ENCODE peak calls at places on chromosome 4, in ten cellular contexts. H, B, J, U, C, A, T, R, X and O are unnamed samples.

GRCh38 chr4:7947927-7948326 is 8.3 kb upstream of the AFAP1 start:
- DNase-seq in A (no peak), U (no peak), C (no peak), J (no peak), H (no peak), X (no peak), B (no peak), T (no peak), R (no peak), O (no peak)

GRCh38 chr4:48008021-48008596 is 8.4 kb downstream of the CNGA1 start:
- DNase-seq in X (no peak), C (no peak), U (no peak), R (no peak), H (no peak), J (peak; percentile 3), B (no peak), T (no peak), A (no peak), O (no peak)

GRCh38 chr4:38868055-38868965 is 704 bp downstream of the FAM114A1 start:
- DNase-seq in U (no peak), T (no peak), A (no peak), J (no peak), B (no peak), H (peak; percentile 10), R (no peak), X (no peak), C (no peak), O (no peak)

GRCh38 chr4:146981651-146982050 is 36.0 kb upstream of the TTC29 start:
- DNase-seq in X (no peak), J (no peak), H (peak; percentile 42), C (peak; percentile 48), T (no peak), R (no peak), B (no peak), U (no peak), A (peak; percentile 72), O (no peak)

GRCh38 chr4:6605114-6605513 is 30.1 kb downstream of the MAN2B2 start:
- DNase-seq in U (no peak), R (no peak), H (no peak), A (no peak), C (no peak), B (no peak), X (no peak), T (no peak), J (no peak), O (no peak)

GRCh38 chr4:185004562-185005208 is 13.6 kb upstream of the HELT start:
- DNase-seq in H (no peak), J (no peak), U (peak; percentile 6), R (peak; percentile 77), T (no peak), B (no peak), X (no peak), A (no peak), C (no peak), O (no peak)

GRCh38 chr4:113872426-113873260 is 106.8 kb downstream of the ARSJ start:
- DNase-seq in T (no peak), X (peak; percentile 31), B (no peak), J (no peak), C (no peak), R (no peak), A (no peak), U (no peak), H (no peak), O (no peak)

GRCh38 chr4:87839309-87839946 is 6.7 kb downstream of the MEPE start:
- DNase-seq in U (peak; percentile 85), B (no peak), X (peak; percentile 46), R (no peak), T (peak; percentile 11), H (peak; percentile 30), C (peak; percentile 41), A (no peak), J (peak; percentile 45), O (no peak)

GRCh38 chr4:110544594-110544993 is 68.6 kb downstream of the ENPEP start:
- DNase-seq in H (no peak), A (no peak), R (no peak), J (no peak), B (no peak), X (no peak), C (no peak), T (no peak), U (no peak), O (no peak)

GRCh38 chr4:87100093-87100634 is 120.3 kb downstream of the KLHL8 start:
- DNase-seq in B (no peak), J (peak; percentile 2), A (no peak), T (no peak), R (no peak), C (no peak), U (no peak), H (no peak), X (no peak), O (no peak)

GRCh38 chr4:106766519-106766918 is 269.6 kb downstream of the DKK2 start:
- DNase-seq in R (no peak), X (no peak), J (no peak), U (no peak), A (peak; percentile 28), C (peak; percentile 29), T (no peak), B (no peak), H (peak; percentile 59), O (no peak)

GRCh38 chr4:179664628-179665027 is 2222.4 kb upstream of the AGA start:
- DNase-seq in C (no peak), A (no peak), U (no peak), J (no peak), T (no peak), B (no peak), H (no peak), X (no peak), R (no peak), O (no peak)

GRCh38 chr4:21795091-21795490 is 153.5 kb downstream of the KCNIP4 start:
- DNase-seq in U (no peak), T (no peak), B (no peak), X (peak; percentile 15), J (no peak), A (no peak), R (no peak), C (no peak), H (peak; percentile 37), O (no peak)

GRCh38 chr4:87150498-87151261 is 69.7 kb downstream of the KLHL8 start:
- DNase-seq in H (peak; percentile 39), B (peak; percentile 60), J (peak; percentile 88), T (peak; percentile 50), R (peak; percentile 62), C (peak; percentile 73), A (peak; percentile 21), U (peak; percentile 91), X (peak; percentile 63), O (no peak)

GRCh38 chr4:57148177-57148576 is 38.0 kb upstream of the IGFBP7 start:
- DNase-seq in C (no peak), X (peak; percentile 46), H (peak; percentile 12), U (no peak), B (no peak), J (no peak), T (no peak), R (no peak), A (no peak), O (no peak)

GRCh38 chr4:173448919-173449641 is 50.2 kb upstream of the SCRG1 start:
- DNase-seq in R (peak; percentile 69), A (no peak), B (no peak), X (no peak), J (no peak), U (peak; percentile 60), C (no peak), T (no peak), H (no peak), O (no peak)

GRCh38 chr4:147370881-147371280 is 110.0 kb upstream of the EDNRA start:
- DNase-seq in X (no peak), H (no peak), C (no peak), A (no peak), J (peak; percentile 40), R (no peak), T (no peak), B (no peak), U (no peak), O (no peak)

GRCh38 chr4:40462326-40462725 is 127.2 kb downstream of the CHRNA9 start:
- DNase-seq in T (no peak), X (no peak), C (no peak), A (no peak), B (no peak), R (peak; percentile 53), U (no peak), J (no peak), H (no peak), O (no peak)

GRCh38 chr4:6056976-6057766 is 38.9 kb upstream of the C4orf50 start:
- DNase-seq in H (no peak), A (no peak), B (no peak), T (no peak), X (no peak), J (no peak), R (no peak), U (peak; percentile 20), C (no peak), O (no peak)

GRCh38 chr4:106096454-106096853 is 201.2 kb downstream of the NPNT start:
- DNase-seq in J (no peak), C (no peak), B (no peak), T (no peak), U (no peak), R (no peak), H (no peak), A (no peak), X (no peak), O (no peak)